ENCODE peak calls at places on chromosomes 1 and 21, in six cellular contexts. Q is AG09309, K is tibial nerve, Y is astrocyte, R is OCI-LY7, U is esophagus muscularis mucosa. V is an unnamed sample.

GRCh38 chr1:69492286-69492685 is 75.4 kb upstream of the LRRC7 start:
- DNase-seq in Q (no peak), K (no peak), Y (peak; percentile 62), R (no peak), U (no peak), V (no peak)

GRCh38 chr1:10637833-10638558 is 158.4 kb downstream of the CASZ1 start:
- DNase-seq in Q (no peak), K (no peak), Y (no peak), R (no peak), U (no peak), V (no peak)

GRCh38 chr1:38076038-38076437 is 29.4 kb upstream of the POU3F1 start:
- DNase-seq in Q (no peak), K (no peak), Y (no peak), R (peak; percentile 4), U (no peak), V (no peak)

GRCh38 chr1:201288007-201288406 is 4.7 kb downstream of the PKP1 start:
- DNase-seq in Q (no peak), K (no peak), Y (no peak), R (no peak), U (no peak), V (no peak)

GRCh38 chr1:117658676-117659075 is 52.8 kb downstream of the TENT5C start:
- DNase-seq in Q (no peak), K (no peak), Y (no peak), R (peak; percentile 93), U (no peak), V (no peak)

GRCh38 chr1:242008788-242009500 is 10.0 kb upstream of the MAP1LC3C start:
- DNase-seq in Q (no peak), K (no peak), Y (no peak), R (no peak), U (no peak), V (no peak)

GRCh38 chr21:45590726-45591618 is 48.7 kb upstream of the SLC19A1 start:
- DNase-seq in Q (no peak), K (no peak), Y (no peak), R (peak; percentile 10), U (no peak), V (no peak)

GRCh38 chr1:151739590-151740355 is 18.5 kb downstream of the RIIAD1 start:
- DNase-seq in Q (no peak), K (no peak), Y (no peak), R (no peak), U (no peak), V (no peak)

GRCh38 chr1:9410737-9411297 is 118.1 kb downstream of the SPSB1 start:
- DNase-seq in Q (peak; percentile 78), K (no peak), Y (peak; percentile 76), R (peak; percentile 71), U (no peak), V (no peak)

GRCh38 chr1:3409737-3410434 is 44.6 kb upstream of the ARHGEF16 start:
- DNase-seq in Q (peak; percentile 32), K (peak; percentile 39), Y (peak; percentile 40), R (no peak), U (no peak), V (no peak)

GRCh38 chr1:84298336-84298687 is 3.2 kb upstream of the SAMD13 start:
- DNase-seq in Q (no peak), K (peak; percentile 19), Y (no peak), R (peak; percentile 73), U (no peak), V (no peak)

GRCh38 chr21:31180256-31181088 is 142.2 kb upstream of the KRTAP19-8 start:
- DNase-seq in Q (no peak), K (no peak), Y (no peak), R (peak; percentile 51), U (no peak), V (no peak)

GRCh38 chr1:218664385-218665170 is 319.4 kb downstream of the TGFB2 start:
- DNase-seq in Q (no peak), K (no peak), Y (peak; percentile 71), R (no peak), U (no peak), V (no peak)

GRCh38 chr1:115545791-115546733 is 95.7 kb upstream of the VANGL1 start:
- DNase-seq in Q (peak; percentile 85), K (no peak), Y (peak; percentile 97), R (no peak), U (no peak), V (peak; percentile 82)

GRCh38 chr1:173150795-173151194 is 56.3 kb downstream of the TNFSF4 start:
- DNase-seq in Q (no peak), K (no peak), Y (no peak), R (no peak), U (no peak), V (no peak)

GRCh38 chr1:234554157-234554477 is 55.9 kb downstream of the IRF2BP2 start:
- DNase-seq in Q (no peak), K (no peak), Y (no peak), R (no peak), U (no peak), V (no peak)

GRCh38 chr1:25642710-25643109 is 26.1 kb downstream of the MAN1C1 start:
- DNase-seq in Q (no peak), K (no peak), Y (peak; percentile 39), R (no peak), U (peak; percentile 88), V (no peak)

GRCh38 chr1:211647666-211648065 is 27.8 kb downstream of the NEK2 start:
- DNase-seq in Q (no peak), K (no peak), Y (no peak), R (no peak), U (no peak), V (no peak)

GRCh38 chr1:41898191-41898713 is 20.5 kb downstream of the HIVEP3 start:
- DNase-seq in Q (no peak), K (no peak), Y (peak; percentile 65), R (no peak), U (peak; percentile 81), V (peak; percentile 37)

GRCh38 chr1:215567491-215568286 is 585 bp downstream of the KCTD3 start:
- DNase-seq in Q (no peak), K (no peak), Y (peak; percentile 46), R (no peak), U (no peak), V (peak; percentile 21)

GRCh38 chr1:168317309-168317708 is 36.6 kb downstream of the TBX19 start:
- DNase-seq in Q (no peak), K (no peak), Y (no peak), R (no peak), U (no peak), V (no peak)

GRCh38 chr1:22418852-22419480 is 32.7 kb upstream of the ZBTB40 start:
- DNase-seq in Q (no peak), K (no peak), Y (peak; percentile 63), R (peak; percentile 41), U (no peak), V (no peak)

GRCh38 chr1:56806804-56807203 is 12.4 kb downstream of the FYB2 start:
- DNase-seq in Q (peak; percentile 60), K (no peak), Y (no peak), R (no peak), U (no peak), V (no peak)

GRCh38 chr1:34113887-34114286 is 51.1 kb downstream of the CSMD2 start:
- DNase-seq in Q (no peak), K (no peak), Y (no peak), R (peak; percentile 42), U (peak; percentile 45), V (no peak)

GRCh38 chr1:177164380-177165068 is at the start of gene ASTN1:
- DNase-seq in Q (no peak), K (no peak), Y (no peak), R (no peak), U (no peak), V (no peak)

DNA sequence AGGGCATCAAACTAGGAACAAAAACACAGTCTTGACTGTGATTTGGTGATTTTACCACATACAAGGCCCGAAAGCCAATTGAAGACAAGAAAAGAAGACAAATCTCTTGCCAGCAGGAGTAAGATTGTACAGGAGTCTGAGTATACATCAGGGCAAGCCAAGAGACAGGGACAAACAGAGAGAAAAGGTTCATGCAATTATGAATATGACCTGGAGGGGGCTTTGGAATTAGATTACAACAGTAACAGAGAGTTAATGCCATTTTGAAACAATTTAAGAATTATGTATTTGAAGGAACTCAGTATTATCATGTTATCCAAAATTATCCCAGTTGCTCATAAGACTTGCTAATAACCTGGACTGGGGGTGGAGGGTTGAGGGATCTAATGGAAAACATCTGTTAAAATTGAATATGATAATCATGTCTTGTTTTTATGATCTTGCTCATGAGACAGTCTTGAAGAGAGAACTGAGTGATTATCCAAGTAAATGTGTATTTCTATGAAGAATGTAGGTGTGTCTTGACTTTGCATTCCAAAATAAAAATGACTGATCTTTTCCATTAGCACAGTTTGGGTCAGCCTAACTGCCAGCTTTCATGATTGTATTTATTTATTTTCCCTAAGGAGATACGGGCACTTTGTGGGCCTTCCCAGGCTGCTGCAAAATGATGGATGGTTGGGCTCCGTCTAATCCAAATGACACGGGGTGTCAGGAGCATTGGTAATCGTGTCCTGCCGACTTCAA is 117.7 kb downstream of the ERG start:
- DNase-seq in Q (no peak), K (no peak), Y (peak; percentile 17), R (no peak), U (no peak), V (no peak)
- TF ChIP-seq CTCF in Q (peak; percentile 27), K (no peak), Y (peak; percentile 40), R (peak; percentile 37), U (no peak), V (no peak)

DNA sequence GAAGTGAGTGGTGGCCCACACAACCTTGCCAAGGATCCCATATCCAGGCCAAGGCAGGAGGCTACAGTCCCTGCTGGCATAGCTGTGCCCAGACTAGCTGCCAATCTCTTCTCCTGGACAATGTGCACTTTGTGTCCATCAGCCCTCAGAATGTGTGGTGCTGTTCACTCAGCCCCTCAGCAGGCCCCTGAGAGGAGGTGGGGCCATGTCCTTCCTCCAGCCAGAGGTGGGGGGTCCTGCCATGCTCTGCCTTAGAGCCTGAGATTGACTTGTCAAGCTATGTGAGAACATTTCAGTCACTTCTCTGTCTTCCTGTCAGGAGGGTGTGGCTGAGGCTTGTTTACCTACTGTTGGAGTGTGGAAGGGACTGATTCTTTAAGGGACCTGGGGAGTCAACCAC is 1.4 kb downstream of the NCF2 start:
- DNase-seq in Q (no peak), K (no peak), Y (no peak), R (peak; percentile 15), U (no peak), V (no peak)
- H3K4me3 ChIP-seq in Q (no peak overlapping the region), K (no peak overlapping the region), Y (no peak overlapping the region), R (peak overlapping the region; percentile 62), U (peak overlapping the region; percentile 13), V (no peak overlapping the region)

GRCh38 chr1:39409055-39409816 is 82.2 kb upstream of the BMP8A start:
- DNase-seq in Q (no peak), K (peak; percentile 25), Y (no peak), R (no peak), U (no peak), V (peak; percentile 61)

GRCh38 chr1:39407889-39408640 is 83.4 kb upstream of the BMP8A start:
- DNase-seq in Q (no peak), K (no peak), Y (no peak), R (no peak), U (no peak), V (no peak)

GRCh38 chr1:39406533-39407478 is 84.6 kb upstream of the BMP8A start:
- DNase-seq in Q (no peak), K (no peak), Y (peak; percentile 75), R (no peak), U (no peak), V (no peak)

GRCh38 chr1:39407496-39407888 is 83.9 kb upstream of the BMP8A start:
- DNase-seq in Q (no peak), K (no peak), Y (no peak), R (no peak), U (no peak), V (no peak)

GRCh38 chr1:39408641-39409054 is 82.8 kb upstream of the BMP8A start:
- DNase-seq in Q (peak; percentile 82), K (peak; percentile 90), Y (peak; percentile 87), R (peak; percentile 79), U (peak; percentile 99), V (peak; percentile 65)
- TF ChIP-seq CTCF in Q (no peak), K (no peak), Y (no peak), R (no peak), U (no peak), V (no peak)

GRCh38 chr1:93904228-93904627 is 5.0 kb downstream of the GCLM start:
- DNase-seq in Q (no peak), K (no peak), Y (no peak), R (peak; percentile 53), U (no peak), V (no peak)
- H3K4me3 ChIP-seq in Q (no peak overlapping the region), K (no peak overlapping the region), Y (no peak overlapping the region), R (peak overlapping the region; percentile 33), U (no peak overlapping the region), V (no peak overlapping the region)